ENCODE peak calls at places on chromosomes 4 and X, in ten cellular contexts. D, S, N, H, R, G, B, F, I and A are unnamed samples. For H3K4me1 and H3K36me3, the result is how much of the 10 kb centered on the place peaks cover.

GRCh38 chr4:113610542-113610941 is 151.0 kb downstream of the CAMK2D start:
- DNase-seq in D (no peak), S (no peak), N (no peak), H (no peak), R (no peak), G (peak), B (no peak), F (no peak), I (no peak), A (no peak)

GRCh38 chr4:24514808-24515207 is 69.5 kb downstream of the DHX15 start:
- DNase-seq in D (no peak), S (no peak), N (no peak), H (peak), R (no peak), G (no peak), B (peak), F (no peak), I (no peak), A (no peak)

GRCh38 chrX:153460826-153461225 is 9.6 kb downstream of the HAUS7 start:
- DNase-seq in D (no peak), S (no peak), N (peak), H (peak), R (no peak), G (peak), B (peak), F (no peak), I (peak), A (peak)

GRCh38 chr4:11503166-11503565 is 74.5 kb upstream of the HS3ST1 start:
- DNase-seq in D (no peak), S (no peak), N (no peak), H (no peak), R (no peak), G (peak), B (no peak), F (no peak), I (no peak), A (no peak)

GRCh38 chr4:114108869-114109268 is 129.4 kb upstream of the ARSJ start:
- DNase-seq in D (no peak), S (no peak), N (peak), H (peak), R (no peak), G (peak), B (peak), F (no peak), I (peak), A (no peak)

GRCh38 chr4:114598191-114599121 is at the start of gene UGT8:
- DNase-seq in D (peak), S (peak), N (no peak), H (peak), R (no peak), G (no peak), B (peak), F (peak), I (peak), A (peak)

GRCh38 chrX:7083468-7084396 is 63.8 kb upstream of the STS start:
- DNase-seq in D (no peak), S (no peak), N (no peak), H (peak), R (no peak), G (no peak), B (no peak), F (no peak), I (peak), A (no peak)

GRCh38 chr4:7196731-7197130 is 4.4 kb downstream of the SORCS2 start:
- DNase-seq in D (peak), S (peak), N (no peak), H (no peak), R (no peak), G (no peak), B (no peak), F (no peak), I (no peak), A (peak)

GRCh38 chr4:113028074-113028473 is 21.4 kb upstream of the ANK2 start:
- DNase-seq in D (no peak), S (no peak), N (no peak), H (no peak), R (no peak), G (no peak), B (no peak), F (no peak), I (no peak), A (no peak)

GRCh38 chr4:153419673-153420278 is 46.4 kb upstream of the TMEM131L start:
- DNase-seq in D (no peak), S (no peak), N (no peak), H (no peak), R (no peak), G (no peak), B (no peak), F (no peak), I (no peak), A (no peak)

GRCh38 chrX:97968376-97969104 is 1084.8 kb downstream of the RPA4 start:
- DNase-seq in D (no peak), S (no peak), N (no peak), H (no peak), R (no peak), G (no peak), B (peak), F (no peak), I (no peak), A (no peak)

GRCh38 chr4:121950680-121951569 is 935 bp downstream of the TRPC3 start:
- DNase-seq in D (peak), S (peak), N (no peak), H (peak), R (no peak), G (peak), B (peak), F (no peak), I (peak), A (peak)

GRCh38 chr4:186702297-186702696 is 21.4 kb downstream of the FAT1 start:
- DNase-seq in D (no peak), S (no peak), N (peak), H (no peak), R (no peak), G (no peak), B (no peak), F (no peak), I (no peak), A (no peak)

GRCh38 chr4:186701788-186702187 is 21.9 kb downstream of the FAT1 start:
- DNase-seq in D (no peak), S (no peak), N (no peak), H (no peak), R (no peak), G (no peak), B (no peak), F (no peak), I (no peak), A (no peak)

GRCh38 chr4:186700746-186701145 is 22.9 kb downstream of the FAT1 start:
- DNase-seq in D (peak), S (no peak), N (no peak), H (peak), R (peak), G (peak), B (no peak), F (no peak), I (no peak), A (no peak)

GRCh38 chr4:186699881-186700397 is 23.7 kb downstream of the FAT1 start:
- DNase-seq in D (no peak), S (no peak), N (no peak), H (no peak), R (peak), G (no peak), B (no peak), F (no peak), I (no peak), A (no peak)

GRCh38 chr4:186701273-186701672 is 22.4 kb downstream of the FAT1 start:
- DNase-seq in D (no peak), S (no peak), N (peak), H (peak), R (no peak), G (no peak), B (peak), F (no peak), I (peak), A (no peak)
- H3K4me1 ChIP-seq in D (under half), S (under half), N (half or more), H (under half), R (half or more), G (under half), B (under half), F (under half), I (under half), A (under half)

DNA sequence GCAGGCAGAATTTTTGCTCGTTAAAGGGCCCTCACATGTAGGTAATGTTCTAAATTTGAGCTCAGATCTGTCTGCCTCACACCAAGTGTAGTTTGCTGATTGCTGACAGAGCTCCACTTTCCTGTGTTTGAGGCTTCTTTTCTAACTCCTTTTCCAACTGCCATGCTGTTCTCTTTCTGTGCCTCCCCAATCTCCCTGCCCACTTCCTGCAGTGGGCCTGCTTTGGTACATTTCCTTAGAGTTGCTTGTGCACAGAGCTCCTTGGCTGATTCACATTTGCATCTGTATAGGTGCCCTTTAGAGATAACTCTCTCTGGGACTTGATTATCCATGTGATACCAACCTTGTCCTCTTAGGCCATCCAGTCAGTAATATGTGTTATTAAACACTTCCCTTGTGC is 4.5 kb downstream of the MED28 start:
- DNase-seq in D (no peak), S (no peak), N (no peak), H (no peak), R (no peak), G (no peak), B (no peak), F (no peak), I (no peak), A (no peak)
- H3K36me3 ChIP-seq in D (under half), S (half or more), N (half or more), H (under half), R (under half), G (under half), B (under half), F (under half), I (half or more), A (half or more)

GRCh38 chrX:120468825-120469525 is at the start of gene LAMP2:
- DNase-seq in D (peak), S (peak), N (peak), H (peak), R (peak), G (peak), B (peak), F (peak), I (peak), A (peak)
- H3K27ac ChIP-seq in D (peak), S (peak), N (peak), H (peak), R (peak), G (peak), B (peak), F (peak), I (peak), A (peak)

DNA sequence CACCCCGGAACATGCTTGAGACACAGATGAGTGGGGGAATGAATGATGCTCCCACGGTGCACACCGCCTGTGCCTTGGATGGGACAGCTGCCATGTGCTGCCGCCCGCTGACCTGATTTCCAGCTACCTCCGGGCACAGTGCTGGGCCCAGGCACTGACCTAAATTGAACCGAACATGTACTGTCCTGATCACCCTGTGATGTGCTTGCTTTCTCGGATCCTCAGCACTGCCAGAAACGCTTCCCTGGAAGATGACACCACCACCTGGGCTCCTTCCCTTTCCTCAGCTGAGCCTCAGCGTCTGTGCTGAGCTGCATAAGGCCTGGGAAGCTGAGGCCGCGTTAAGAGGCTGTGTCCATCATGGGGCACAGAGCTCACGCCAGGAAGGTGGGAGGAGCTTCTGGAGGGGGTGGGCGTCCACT is 39.3 kb upstream of the MXD4 start:
- DNase-seq in D (peak), S (no peak), N (no peak), H (no peak), R (no peak), G (no peak), B (no peak), F (no peak), I (no peak), A (no peak)
- H3K4me1 ChIP-seq in D (under half), S (under half), N (under half), H (under half), R (under half), G (under half), B (under half), F (under half), I (under half), A (under half)

GRCh38 chr4:171629737-171630136 is 183.5 kb upstream of the GALNTL6 start:
- DNase-seq in D (no peak), S (no peak), N (peak), H (no peak), R (no peak), G (no peak), B (peak), F (no peak), I (no peak), A (no peak)

GRCh38 chr4:171626554-171626953 is 186.7 kb upstream of the GALNTL6 start:
- DNase-seq in D (no peak), S (no peak), N (no peak), H (no peak), R (no peak), G (no peak), B (no peak), F (no peak), I (no peak), A (no peak)

DNA sequence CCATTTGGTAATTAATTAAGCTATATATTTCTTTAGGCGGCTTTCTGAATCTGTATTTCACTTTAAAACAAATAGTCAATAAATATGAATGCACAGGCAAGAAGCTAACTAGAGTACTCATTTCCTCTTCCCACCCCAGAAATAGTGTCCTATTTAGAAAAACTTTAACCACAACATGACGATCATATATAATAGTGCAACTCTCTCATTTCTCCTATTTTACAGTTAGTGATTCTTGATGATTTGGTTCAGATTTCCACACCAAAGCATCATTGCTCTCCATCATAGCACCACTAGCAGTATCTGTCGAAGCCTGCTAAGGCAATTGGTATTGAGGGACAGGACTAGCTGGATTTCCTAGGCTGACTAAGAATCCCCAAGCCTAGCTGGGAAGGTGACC is 184.0 kb upstream of the GALNTL6 start:
- DNase-seq in D (no peak), S (no peak), N (no peak), H (no peak), R (no peak), G (no peak), B (no peak), F (no peak), I (no peak), A (no peak)
- H3K36me3 ChIP-seq in D (under half), S (under half), N (under half), H (under half), R (under half), G (under half), B (under half), F (under half), I (under half), A (under half)

GRCh38 chr4:1323635-1324442 is 23.2 kb upstream of the UVSSA start:
- DNase-seq in D (peak), S (peak), N (no peak), H (peak), R (no peak), G (no peak), B (no peak), F (no peak), I (no peak), A (no peak)
- H3K27ac ChIP-seq in D (peak), S (no peak), N (no peak), H (peak), R (peak), G (no peak), B (no peak), F (no peak), I (no peak), A (no peak)

GRCh38 chr4:123096038-123096437 is 173.6 kb upstream of the NUDT6 start:
- DNase-seq in D (no peak), S (no peak), N (peak), H (no peak), R (no peak), G (no peak), B (peak), F (no peak), I (peak), A (no peak)
- H3K4me1 ChIP-seq in D (under half), S (under half), N (under half), H (under half), R (under half), G (under half), B (under half), F (under half), I (under half), A (under half)